ENCODE peak calls at places on chromosomes 7 and 10, in six cellular contexts. P is germinal center, R is uterus, E is GM12892, D is cardiac muscle cell, W is adipocyte. X is an unnamed sample.

GRCh38 chr10:63057509-63057908 is 75.6 kb upstream of the NRBF2 start:
- DNase-seq in D (no peak), W (no peak), R (no peak), E (no peak), P (no peak), X (no peak)

GRCh38 chr7:132780822-132781221 is 204.6 kb upstream of the PLXNA4 start:
- DNase-seq in P (no peak), D (no peak), E (no peak), W (no peak), R (no peak), X (no peak)

GRCh38 chr7:27873981-27874957 is 134.3 kb downstream of the TAX1BP1 start:
- DNase-seq in W (peak), P (no peak), D (no peak), E (no peak), R (no peak), X (no peak)

GRCh38 chr7:118214833-118215182 is 9.7 kb upstream of the ANKRD7 start:
- DNase-seq in D (no peak), P (no peak), W (no peak), R (no peak), E (no peak), X (no peak)

GRCh38 chr7:70678621-70679251 is 453.2 kb upstream of the GALNT17 start:
- DNase-seq in R (no peak), E (no peak), W (peak), D (no peak), P (no peak), X (peak)

GRCh38 chr10:73911553-73912004 is 647 bp downstream of the PLAU start:
- DNase-seq in P (no peak), W (no peak), E (no peak), D (no peak), R (no peak), X (no peak)

GRCh38 chr7:98740643-98741042 is 123.6 kb downstream of the NPTX2 start:
- DNase-seq in R (no peak), P (no peak), D (no peak), W (no peak), E (no peak), X (no peak)

GRCh38 chr10:5284311-5285057 is 80.3 kb upstream of the UCN3 start:
- DNase-seq in R (no peak), P (no peak), W (peak), D (no peak), E (no peak), X (peak)

GRCh38 chr10:90917968-90918318 is 2.9 kb downstream of the ANKRD1 start:
- DNase-seq in W (no peak), R (no peak), D (no peak), P (no peak), E (no peak), X (no peak)

GRCh38 chr10:43068781-43069515 is 7.9 kb upstream of the RET start:
- DNase-seq in E (no peak), D (no peak), P (no peak), R (no peak), W (no peak), X (no peak)

GRCh38 chr7:64874562-64875250 is 28.4 kb upstream of the ZNF273 start:
- DNase-seq in E (peak), R (no peak), P (no peak), W (no peak), D (no peak), X (peak)

GRCh38 chr7:158759245-158759614 is 54.6 kb upstream of the NCAPG2 start:
- DNase-seq in W (no peak), R (no peak), E (no peak), P (no peak), D (no peak), X (no peak)

GRCh38 chr7:65976659-65977196 is 5.3 kb downstream of the GUSB start:
- DNase-seq in E (no peak), P (no peak), R (no peak), D (no peak), W (no peak), X (no peak)

GRCh38 chr7:7972128-7972527 is 3.5 kb downstream of the GLCCI1 start:
- DNase-seq in R (no peak), P (no peak), D (no peak), W (peak), E (no peak), X (no peak)

GRCh38 chr10:36468620-36469019 is 656.8 kb upstream of the ANKRD30A start:
- DNase-seq in W (no peak), R (no peak), E (no peak), D (no peak), P (no peak), X (no peak)

GRCh38 chr7:101950450-101951119 is 133.2 kb downstream of the CUX1 start:
- DNase-seq in R (no peak), W (peak), D (no peak), P (no peak), E (no peak), X (no peak)

GRCh38 chr10:31602541-31603244 is 283.7 kb downstream of the ZEB1 start:
- DNase-seq in W (peak), P (no peak), E (no peak), R (peak), D (peak), X (peak)

GRCh38 chr7:83956104-83956503 is 238.5 kb downstream of the SEMA3A start:
- DNase-seq in W (no peak), D (no peak), R (no peak), E (no peak), P (no peak), X (no peak)

GRCh38 chr10:49606981-49607535 is 3.1 kb upstream of the SLC18A3 start:
- DNase-seq in E (peak), D (peak), P (peak), R (no peak), W (peak), X (peak)

GRCh38 chr10:103244663-103245271 is 920 bp upstream of the RPEL1 start:
- DNase-seq in P (peak), D (peak), R (peak), E (peak), W (peak), X (peak)

GRCh38 chr10:75681334-75681733 is 249.9 kb downstream of the LRMDA start:
- DNase-seq in R (no peak), P (no peak), D (no peak), W (no peak), E (no peak), X (no peak)

GRCh38 chr10:111037868-111038267 is 39.0 kb upstream of the ADRA2A start:
- DNase-seq in R (no peak), E (no peak), W (peak), P (peak), D (no peak), X (no peak)

GRCh38 chr10:32084484-32084883 is 28.3 kb upstream of the KIF5B start:
- DNase-seq in P (no peak), R (no peak), D (no peak), E (no peak), W (no peak), X (no peak)

GRCh38 chr7:141481971-141482370 is 69.2 kb upstream of the AGK start:
- DNase-seq in D (no peak), E (no peak), W (no peak), R (no peak), P (no peak), X (no peak)

GRCh38 chr7:70668606-70669358 is 463.2 kb upstream of the GALNT17 start:
- DNase-seq in W (no peak), R (no peak), P (no peak), D (peak), E (no peak), X (no peak)

GRCh38 chr7:142956951-142957623 is 5.1 kb downstream of the KEL start:
- DNase-seq in D (peak), R (no peak), E (no peak), P (no peak), W (no peak), X (no peak)

GRCh38 chr10:71629131-71629530 is 90.4 kb downstream of the C10orf105 start:
- DNase-seq in W (no peak), E (no peak), R (no peak), D (no peak), P (no peak), X (no peak)

GRCh38 chr10:91590142-91590903 is 42.5 kb downstream of the PPP1R3C start:
- DNase-seq in D (no peak), R (peak), P (no peak), W (peak), E (no peak), X (no peak)

X was measured in DND-41.